ENCODE peak calls at places on chromosomes 12 and 14, in eight cellular contexts. J is lung microvascular endothelial cell, Z is HCEC 1CT, M is astrocyte of the cerebellum, C is heart right ventricle, B is PC-9, D is cardiac fibroblast, F is posterior cingulate gyrus. L is an unnamed sample.

GRCh38 chr14:38505221-38506095 is 249.6 kb upstream of the CLEC14A start:
- DNase-seq in J (peak; percentile 22), Z (peak; percentile 48), M (no peak), C (no peak), B (no peak), D (no peak), F (no peak), L (no peak)

GRCh38 chr12:72444125-72444524 is 172.0 kb downstream of the TRHDE start:
- DNase-seq in J (no peak), Z (no peak), M (no peak), C (no peak), B (no peak), D (no peak), F (no peak), L (no peak)

GRCh38 chr12:6944381-6945186 is 762 bp downstream of the C12orf57 start:
- DNase-seq in J (peak; percentile 94), Z (peak; percentile 93), M (peak; percentile 85), C (peak; percentile 95), B (peak; percentile 90), D (peak; percentile 94), F (peak; percentile 92), L (peak; percentile 93)

GRCh38 chr12:91098942-91099341 is 12.4 kb downstream of the LUM start:
- DNase-seq in J (peak; percentile 4), Z (peak; percentile 94), M (peak; percentile 93), C (no peak), B (peak; percentile 80), D (peak; percentile 94), F (no peak), L (peak; percentile 6)

GRCh38 chr14:80136358-80136757 is 74.9 kb downstream of the DIO2 start:
- DNase-seq in J (no peak), Z (no peak), M (no peak), C (no peak), B (peak; percentile 46), D (peak; percentile 6), F (no peak), L (no peak)

GRCh38 chr14:29176876-29177275 is 410.3 kb downstream of the FOXG1 start:
- DNase-seq in J (no peak), Z (no peak), M (no peak), C (no peak), B (no peak), D (no peak), F (no peak), L (no peak)

GRCh38 chr14:69901113-69901951 is 22.1 kb downstream of the SMOC1 start:
- DNase-seq in J (peak; percentile 58), Z (peak; percentile 61), M (peak; percentile 33), C (no peak), B (no peak), D (peak; percentile 87), F (no peak), L (no peak)

GRCh38 chr14:58659846-58660245 is 22.1 kb downstream of the DACT1 start:
- DNase-seq in J (no peak), Z (no peak), M (no peak), C (peak; percentile 73), B (no peak), D (no peak), F (no peak), L (no peak)

GRCh38 chr12:2959508-2960431 is 573 bp downstream of the TEAD4 start:
- DNase-seq in J (peak; percentile 82), Z (peak; percentile 70), M (no peak), C (peak; percentile 67), B (peak; percentile 41), D (peak; percentile 58), F (no peak), L (peak; percentile 78)

GRCh38 chr14:53055003-53055402 is 98.1 kb downstream of the DDHD1 start:
- DNase-seq in J (peak; percentile 64), Z (peak; percentile 55), M (peak; percentile 55), C (no peak), B (no peak), D (peak; percentile 84), F (no peak), L (no peak)

GRCh38 chr14:65356327-65356836 is 56.1 kb upstream of the FUT8 start:
- DNase-seq in J (peak; percentile 75), Z (peak; percentile 94), M (peak; percentile 45), C (no peak), B (peak; percentile 100), D (peak; percentile 93), F (no peak), L (peak; percentile 71)

GRCh38 chr12:76030378-76031080 is 1.0 kb downstream of the PHLDA1 start:
- DNase-seq in J (peak; percentile 67), Z (peak; percentile 55), M (no peak), C (peak; percentile 26), B (no peak), D (peak; percentile 57), F (peak; percentile 17), L (no peak)

GRCh38 chr14:28381656-28382055 is 384.9 kb upstream of the FOXG1 start:
- DNase-seq in J (no peak), Z (peak; percentile 75), M (no peak), C (no peak), B (peak; percentile 39), D (peak; percentile 60), F (no peak), L (no peak)

GRCh38 chr14:93002049-93002448 is 79.1 kb downstream of the CHGA start:
- DNase-seq in J (no peak), Z (no peak), M (no peak), C (no peak), B (no peak), D (no peak), F (no peak), L (no peak)

GRCh38 chr12:51866762-51867161 is 18.2 kb upstream of the FIGNL2 start:
- DNase-seq in J (no peak), Z (no peak), M (no peak), C (no peak), B (no peak), D (no peak), F (no peak), L (no peak)

GRCh38 chr14:33901429-33902155 is 49.3 kb downstream of the EGLN3 start:
- DNase-seq in J (no peak), Z (no peak), M (no peak), C (no peak), B (no peak), D (no peak), F (no peak), L (no peak)

GRCh38 chr12:68367903-68368302 is 35.7 kb upstream of the MDM1 start:
- DNase-seq in J (peak; percentile 43), Z (no peak), M (no peak), C (no peak), B (peak; percentile 55), D (peak; percentile 73), F (no peak), L (no peak)

GRCh38 chr12:108525681-108526080 is 10.6 kb downstream of the FICD start:
- DNase-seq in J (peak; percentile 79), Z (peak; percentile 74), M (no peak), C (no peak), B (no peak), D (peak; percentile 64), F (no peak), L (peak; percentile 44)

GRCh38 chr12:10307630-10308029 is at the start of gene KLRD1:
- DNase-seq in J (peak; percentile 50), Z (no peak), M (peak; percentile 31), C (no peak), B (no peak), D (peak; percentile 59), F (no peak), L (no peak)

GRCh38 chr14:68682166-68683103 is 110.4 kb downstream of the ZFP36L1 start:
- DNase-seq in J (peak; percentile 96), Z (peak; percentile 99), M (peak; percentile 90), C (peak; percentile 80), B (peak; percentile 96), D (peak; percentile 99), F (no peak), L (no peak)

GRCh38 chr14:71240866-71241520 is 333.7 kb downstream of the PCNX1 start:
- DNase-seq in J (no peak), Z (no peak), M (no peak), C (no peak), B (peak; percentile 66), D (peak; percentile 38), F (no peak), L (no peak)

GRCh38 chr12:41981013-41981412 is 163.7 kb downstream of the GXYLT1 start:
- DNase-seq in J (no peak), Z (no peak), M (no peak), C (no peak), B (no peak), D (no peak), F (no peak), L (no peak)

GRCh38 chr14:58954052-58954451 is 234.4 kb upstream of the DAAM1 start:
- DNase-seq in J (no peak), Z (no peak), M (no peak), C (no peak), B (no peak), D (no peak), F (no peak), L (no peak)

GRCh38 chr12:27291862-27292261 is 40.8 kb upstream of the BMAL2 start:
- DNase-seq in J (peak; percentile 82), Z (no peak), M (no peak), C (no peak), B (no peak), D (no peak), F (no peak), L (no peak)

GRCh38 chr14:33938131-33938949 is 12.5 kb downstream of the EGLN3 start:
- DNase-seq in J (peak; percentile 17), Z (no peak), M (no peak), C (peak; percentile 81), B (peak; percentile 85), D (peak; percentile 17), F (peak; percentile 74), L (no peak)

GRCh38 chr14:34872822-34873590 is 2.2 kb downstream of the BAZ1A start:
- DNase-seq in J (peak; percentile 41), Z (peak; percentile 60), M (no peak), C (no peak), B (no peak), D (peak; percentile 59), F (no peak), L (no peak)

GRCh38 chr12:84701041-84701440 is 211.6 kb downstream of the SLC6A15 start:
- DNase-seq in J (no peak), Z (no peak), M (no peak), C (no peak), B (no peak), D (no peak), F (no peak), L (no peak)

GRCh38 chr14:72793154-72793725 is 100.7 kb downstream of the DPF3 start:
- DNase-seq in J (no peak), Z (no peak), M (no peak), C (no peak), B (no peak), D (no peak), F (no peak), L (no peak)

GRCh38 chr12:11621797-11622423 is 27.6 kb upstream of the ETV6 start:
- DNase-seq in J (peak; percentile 76), Z (no peak), M (no peak), C (peak; percentile 20), B (no peak), D (peak; percentile 51), F (peak; percentile 37), L (no peak)

GRCh38 chr14:100537701-100538565 is 49.3 kb downstream of the BEGAIN start:
- DNase-seq in J (no peak), Z (no peak), M (no peak), C (no peak), B (no peak), D (no peak), F (peak; percentile 81), L (no peak)

GRCh38 chr12:24172773-24173447 is 223.4 kb upstream of the SOX5 start:
- DNase-seq in J (no peak), Z (no peak), M (no peak), C (no peak), B (no peak), D (no peak), F (no peak), L (no peak)